ENCODE peak calls at places on chromosomes 16 and 17, in seven cellular contexts. C is MM.1S, R is body of pancreas, U is B cell, V is PC-3, X is MCF 10A, N is fibroblast of pulmonary artery. H is an unnamed sample.

GRCh38 chr16:81261049-81261648 is 22.7 kb downstream of the BCO1 start:
- DNase-seq in U (peak), X (peak), N (peak), C (no peak), R (no peak), V (peak), H (no peak)

GRCh38 chr17:79065105-79065670 is 9.4 kb upstream of the ENGASE start:
- DNase-seq in R (peak), V (peak), C (no peak), X (peak), N (peak), U (no peak), H (no peak)

GRCh38 chr17:77132411-77133086 is 8.2 kb upstream of the SEC14L1 start:
- DNase-seq in X (peak), R (no peak), N (no peak), C (no peak), U (no peak), V (peak), H (no peak)

GRCh38 chr17:9544221-9544620 is 31.4 kb downstream of the STX8 start:
- DNase-seq in R (no peak), V (no peak), C (no peak), X (no peak), N (peak), U (no peak), H (no peak)

GRCh38 chr16:17365591-17366298 is 105.0 kb downstream of the XYLT1 start:
- DNase-seq in C (no peak), R (no peak), X (no peak), N (no peak), U (no peak), V (no peak), H (no peak)

GRCh38 chr17:78934681-78935418 is 9.7 kb upstream of the TIMP2 start:
- DNase-seq in U (no peak), X (no peak), N (no peak), C (no peak), V (no peak), R (no peak), H (no peak)

GRCh38 chr17:62644487-62645173 is 17.2 kb downstream of the MRC2 start:
- DNase-seq in U (no peak), V (no peak), C (no peak), X (no peak), R (no peak), N (no peak), H (no peak)

GRCh38 chr17:20262116-20262977 is 205.0 kb downstream of the LGALS9B start:
- DNase-seq in C (no peak), V (no peak), N (no peak), X (no peak), U (no peak), R (no peak), H (no peak)

GRCh38 chr17:19238167-19238505 is 970 bp downstream of the EPN2 start:
- DNase-seq in V (peak), C (peak), U (peak), N (no peak), R (peak), X (peak), H (peak)

GRCh38 chr17:71883258-71883657 is 237.6 kb upstream of the SOX9 start:
- DNase-seq in C (no peak), R (no peak), V (no peak), X (no peak), N (no peak), U (no peak), H (no peak)

GRCh38 chr17:71883845-71884244 is 237.0 kb upstream of the SOX9 start:
- DNase-seq in V (no peak), R (no peak), X (no peak), U (no peak), N (no peak), C (no peak), H (no peak)

GRCh38 chr17:71885662-71886061 is 235.2 kb upstream of the SOX9 start:
- DNase-seq in X (no peak), V (no peak), C (peak), N (no peak), R (no peak), U (no peak), H (no peak)
- TF ChIP-seq CTCF in X (no peak), V (peak), C (no peak), N (no peak), R (no peak), U (no peak), H (no peak)

DNA sequence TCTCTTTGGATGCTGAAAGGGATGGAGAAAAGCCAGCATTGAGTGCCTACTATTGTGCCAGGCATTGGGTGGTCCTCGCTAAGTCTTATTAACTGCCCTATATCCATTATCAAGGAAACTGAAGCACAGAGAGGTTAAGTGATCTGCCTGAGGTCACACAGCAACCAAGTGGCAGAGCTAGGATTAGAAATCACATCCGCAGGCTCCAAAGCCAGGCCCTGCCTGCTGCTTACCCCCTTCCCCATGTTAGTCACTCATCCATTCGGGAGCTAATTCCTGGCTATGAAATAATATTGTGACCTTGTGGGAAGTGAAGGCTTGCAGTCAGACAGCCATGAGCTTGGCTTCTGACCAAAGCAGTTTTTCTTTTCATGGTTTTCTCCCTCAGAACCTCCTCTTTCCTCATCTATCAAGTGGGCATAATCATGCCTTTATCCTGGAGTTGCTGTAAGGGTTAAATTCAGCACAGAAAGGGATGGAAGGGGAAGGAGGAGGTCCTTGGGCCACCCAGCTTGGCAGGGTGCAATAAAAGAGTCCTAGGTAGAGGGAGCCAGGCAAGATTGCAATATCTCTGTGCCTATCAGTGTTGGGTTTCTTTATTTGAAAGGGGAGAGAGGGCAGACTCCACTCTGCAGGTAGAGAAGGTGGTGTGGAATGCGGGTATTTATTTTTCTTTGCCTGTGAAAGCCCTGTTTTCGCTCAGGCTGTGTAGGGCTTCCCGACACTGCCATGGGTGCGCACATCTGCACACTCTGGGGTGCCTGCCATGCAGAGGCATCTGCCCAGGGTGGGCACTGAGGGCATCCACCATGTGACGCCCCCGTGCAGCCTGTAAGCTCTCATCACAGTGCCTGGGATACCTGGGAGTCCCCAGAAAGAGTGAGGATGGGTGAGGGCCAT is 11.3 kb downstream of the RAI1 start:
- DNase-seq in X (no peak), C (no peak), U (no peak), V (peak), R (no peak), N (no peak), H (no peak)
- TF ChIP-seq CTCF in X (no peak), C (no peak), U (no peak), V (no peak), R (no peak), N (peak), H (no peak)

GRCh38 chr17:17872468-17873345 is 35.9 kb upstream of the SREBF1 start:
- DNase-seq in V (peak), N (peak), C (no peak), U (no peak), R (no peak), X (peak), H (no peak)

GRCh38 chr17:17873450-17873991 is 36.7 kb upstream of the SREBF1 start:
- DNase-seq in X (no peak), N (no peak), U (no peak), C (no peak), R (no peak), V (no peak), H (no peak)

GRCh38 chr17:17868637-17869522 is 32.1 kb upstream of the SREBF1 start:
- DNase-seq in X (no peak), C (no peak), N (peak), V (no peak), U (no peak), R (no peak), H (no peak)

GRCh38 chr17:17871913-17872312 is 35.1 kb upstream of the SREBF1 start:
- DNase-seq in X (no peak), V (no peak), N (no peak), U (no peak), C (no peak), R (no peak), H (no peak)

GRCh38 chr17:17870292-17870691 is 33.5 kb upstream of the SREBF1 start:
- DNase-seq in N (no peak), V (peak), U (no peak), C (no peak), X (no peak), R (no peak), H (no peak)
- TF ChIP-seq CTCF in N (no peak), V (peak), U (no peak), C (no peak), X (no peak), R (no peak), H (no peak)

DNA sequence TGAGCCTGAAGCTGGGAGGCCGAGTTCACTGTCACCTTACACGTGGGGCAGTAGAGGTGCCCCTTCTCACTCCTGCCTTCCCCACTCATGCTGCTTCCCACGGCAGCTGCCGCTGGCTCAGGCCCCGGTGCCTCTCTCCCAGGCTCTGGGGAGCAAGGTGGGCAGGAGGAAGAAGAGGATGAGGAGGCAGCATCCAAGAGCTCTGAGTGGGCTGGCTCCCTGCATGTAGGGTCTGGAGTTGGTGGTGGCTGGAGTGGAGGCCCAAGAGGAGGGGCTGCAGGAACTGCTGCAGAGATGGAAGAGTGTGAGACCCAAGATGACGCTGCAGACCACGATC is 8.9 kb downstream of the NKIRAS2 start:
- DNase-seq in C (no peak), R (no peak), N (no peak), X (no peak), V (no peak), U (no peak), H (no peak)
- TF ChIP-seq CTCF in C (no peak), R (no peak), N (no peak), X (no peak), V (peak), U (no peak), H (no peak)

GRCh38 chr16:29963021-29963743 is 1.3 kb downstream of the TMEM219 start:
- DNase-seq in R (no peak), N (no peak), U (no peak), X (no peak), C (no peak), V (no peak), H (no peak)

GRCh38 chr16:29962344-29962994 is 590 bp downstream of the TMEM219 start:
- DNase-seq in V (peak), U (no peak), C (no peak), N (peak), X (peak), R (no peak), H (no peak)

GRCh38 chr16:29961127-29961478 is 776 bp upstream of the TMEM219 start:
- DNase-seq in N (no peak), V (no peak), R (no peak), C (no peak), U (no peak), X (no peak), H (no peak)

GRCh38 chr16:29959293-29959692 is 2.6 kb upstream of the TMEM219 start:
- DNase-seq in X (no peak), V (no peak), C (no peak), U (no peak), N (no peak), R (no peak), H (no peak)

DNA sequence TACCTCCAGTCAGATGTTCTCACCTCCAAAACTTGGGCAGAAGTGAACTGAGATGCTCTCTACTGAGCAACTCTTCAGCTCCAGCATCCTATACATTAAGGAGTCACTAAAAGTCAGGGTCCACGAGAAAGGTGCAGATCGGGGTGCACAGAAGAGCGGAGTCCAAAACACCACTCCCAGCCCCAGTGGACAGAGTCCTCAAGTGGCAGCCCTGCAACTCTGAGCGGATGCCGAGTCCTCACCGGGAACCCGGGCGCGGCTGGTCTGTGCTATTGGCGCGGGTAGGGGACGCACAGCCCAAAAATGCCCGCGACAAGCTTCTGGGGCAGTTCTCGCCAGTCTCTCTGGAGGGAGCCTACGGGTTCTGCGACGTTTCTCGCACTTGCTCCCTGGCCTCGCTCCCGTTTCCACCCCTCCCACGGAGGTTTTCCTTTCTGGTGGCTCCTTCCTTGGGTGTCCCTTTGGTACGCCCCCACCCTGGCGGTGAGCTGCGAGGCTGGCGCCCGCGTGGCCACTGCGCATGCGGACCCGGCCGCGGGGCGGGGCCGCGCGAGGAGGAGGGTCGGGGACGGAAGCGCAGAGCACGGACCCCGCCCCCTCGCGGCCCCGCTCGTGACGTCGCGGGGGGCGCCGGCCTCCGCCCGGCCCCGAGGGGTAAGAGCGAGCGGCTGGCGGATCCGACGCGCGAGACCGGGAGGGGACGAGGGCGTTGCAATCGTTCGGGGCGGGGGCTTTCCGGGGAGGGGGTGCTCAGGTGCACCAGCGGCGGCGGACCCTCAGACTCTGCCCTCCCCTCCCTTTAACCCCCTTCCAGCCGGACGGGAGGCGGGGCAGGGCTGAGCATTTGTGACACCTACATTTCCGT is at the start of gene TMEM219:
- DNase-seq in R (peak), V (peak), X (peak), U (peak), C (peak), N (peak), H (peak)
- TF ChIP-seq CTCF in R (peak), V (no peak), X (peak), U (peak), C (peak), N (peak), H (peak)

H was measured in omental fat pad.